ENCODE peak calls at places on chromosome 4, in seven cellular contexts. H is right cardiac atrium, S is aorta, B is sigmoid colon, W is hepatocyte, O is colonic mucosa, T is WERI-Rb-1. Z is an unnamed sample.

GRCh38 chr4:123856689-123857545 is 460.3 kb downstream of the SPRY1 start:
- DNase-seq in H (peak), S (peak), T (peak), B (no peak), O (peak), W (peak), Z (no peak)

GRCh38 chr4:139973611-139974010 is 180.4 kb downstream of the MAML3 start:
- DNase-seq in O (no peak), B (no peak), S (no peak), T (no peak), W (no peak), H (no peak), Z (no peak)

GRCh38 chr4:145867416-145867815 is 71.2 kb downstream of the ZNF827 start:
- DNase-seq in T (no peak), S (no peak), B (no peak), H (no peak), W (no peak), O (no peak), Z (no peak)

GRCh38 chr4:8391071-8391470 is 49.5 kb downstream of the ACOX3 start:
- DNase-seq in T (no peak), O (no peak), S (no peak), H (no peak), B (no peak), W (no peak), Z (no peak)

GRCh38 chr4:89283226-89283974 is 24.2 kb downstream of the GPRIN3 start:
- DNase-seq in W (peak), T (no peak), S (no peak), H (no peak), O (peak), B (no peak), Z (peak)

GRCh38 chr4:38967260-38968095 is 64.7 kb downstream of the TMEM156 start:
- DNase-seq in T (no peak), O (no peak), W (peak), H (no peak), S (no peak), B (no peak), Z (no peak)

GRCh38 chr4:161714022-161714751 is 449.6 kb downstream of the FSTL5 start:
- DNase-seq in H (no peak), S (no peak), W (no peak), O (no peak), B (no peak), T (peak), Z (no peak)

GRCh38 chr4:52051213-52051614 is at the start of gene SPATA18:
- DNase-seq in S (peak), W (peak), H (peak), T (peak), O (peak), B (peak), Z (peak)

GRCh38 chr4:158035662-158036195 is 137.1 kb downstream of the GASK1B start:
- DNase-seq in T (no peak), W (no peak), H (no peak), O (no peak), B (no peak), S (no peak), Z (no peak)

GRCh38 chr4:156137971-156138581 is 184.4 kb upstream of the CTSO start:
- DNase-seq in W (no peak), S (no peak), H (no peak), O (no peak), B (no peak), T (no peak), Z (no peak)

GRCh38 chr4:185305979-185306442 is 89.7 kb downstream of the LRP2BP start:
- DNase-seq in O (no peak), B (no peak), S (no peak), H (no peak), W (no peak), T (no peak), Z (no peak)

GRCh38 chr4:27692098-27692679 is 831.5 kb downstream of the STIM2 start:
- DNase-seq in H (no peak), W (peak), S (no peak), B (no peak), T (peak), O (no peak), Z (no peak)
- H3K4me3 ChIP-seq in H (no peak), W (no peak), S (no peak), B (no peak), T (no peak), O (no peak), Z (no peak)

DNA sequence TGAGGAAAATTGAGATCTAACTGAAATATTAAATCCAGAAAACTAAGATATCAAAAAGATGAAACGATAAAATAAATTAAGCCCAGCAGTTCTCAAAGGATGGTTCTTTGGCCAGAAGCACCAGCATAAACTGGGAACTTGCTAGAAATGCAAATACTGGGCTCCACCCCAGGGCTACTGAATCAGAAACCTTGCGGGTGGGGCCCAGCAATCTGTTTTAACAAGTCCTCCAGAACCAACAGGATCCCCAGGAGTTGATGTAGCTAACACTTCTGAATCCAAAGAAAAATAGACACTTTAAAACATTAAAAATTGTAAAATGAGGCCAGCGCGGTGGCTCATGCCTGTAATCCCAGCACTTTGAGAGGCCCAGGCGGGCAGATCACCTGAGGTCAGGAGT is 14.1 kb upstream of the TMEM154 start:
- DNase-seq in T (no peak), H (no peak), S (no peak), W (no peak), B (no peak), O (no peak), Z (no peak)
- H3K27ac ChIP-seq in T (no peak), H (no peak), S (no peak), W (no peak), B (no peak), O (no peak), Z (no peak)

GRCh38 chr4:88230953-88231835 is 53.2 kb downstream of the PPM1K start:
- DNase-seq in B (no peak), H (no peak), T (no peak), W (no peak), O (no peak), S (no peak), Z (no peak)
- H3K4me3 ChIP-seq in B (peak), H (peak), T (no peak), W (no peak), O (no peak), S (peak), Z (peak)

DNA sequence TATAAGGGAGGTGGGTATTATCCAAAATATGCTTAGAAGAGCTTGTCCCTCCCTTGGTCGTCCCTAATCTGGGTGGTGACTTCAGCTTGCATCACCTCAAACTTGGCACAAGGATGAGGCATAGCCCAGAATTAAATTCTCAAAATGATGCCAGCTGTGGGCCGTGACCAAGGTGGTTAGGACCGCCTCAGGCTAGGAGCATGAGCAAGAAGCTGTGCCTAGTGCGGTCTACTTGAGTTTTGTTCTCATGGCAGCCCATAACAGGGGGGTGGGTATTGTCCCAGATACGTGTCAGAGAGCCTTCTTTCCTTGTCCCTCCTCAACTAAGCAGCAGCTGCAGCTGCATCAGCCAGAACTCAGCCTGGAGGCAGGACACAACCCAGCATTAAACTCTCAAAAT is 2620.0 kb downstream of the PCDH7 start:
- DNase-seq in S (no peak), H (no peak), O (no peak), W (no peak), T (no peak), B (no peak), Z (no peak)
- H3K27ac ChIP-seq in S (no peak), H (no peak), O (no peak), W (no peak), T (no peak), B (no peak), Z (no peak)

DNA sequence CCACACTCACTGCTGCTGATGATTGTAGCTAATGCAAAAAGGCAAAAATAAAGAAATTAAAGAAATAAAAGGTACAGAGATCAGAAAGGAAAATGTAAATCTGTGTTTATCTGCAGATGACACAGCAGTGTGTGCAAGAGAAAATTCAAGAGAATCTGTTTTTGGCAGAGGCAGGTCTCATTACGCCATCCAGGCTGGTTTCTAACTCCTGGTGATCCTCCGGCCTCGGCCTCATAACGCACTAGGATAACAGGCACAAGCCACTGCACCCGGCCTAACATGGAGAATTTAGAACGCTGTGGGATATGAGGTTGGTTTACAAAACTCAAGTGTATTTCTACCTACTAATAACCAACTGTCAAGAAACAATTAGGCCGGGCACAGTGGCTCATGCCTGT is 29.4 kb downstream of the CTBP1 start:
- DNase-seq in B (no peak), O (no peak), T (no peak), H (no peak), S (no peak), W (no peak), Z (no peak)
- H3K4me3 ChIP-seq in B (no peak), O (no peak), T (no peak), H (no peak), S (no peak), W (no peak), Z (no peak)

GRCh38 chr4:4781936-4782754 is 77.3 kb upstream of the MSX1 start:
- DNase-seq in S (no peak), H (no peak), W (no peak), T (no peak), B (no peak), O (no peak), Z (no peak)
- H3K27ac ChIP-seq in S (no peak), H (no peak), W (peak), T (no peak), B (no peak), O (no peak), Z (no peak)

DNA sequence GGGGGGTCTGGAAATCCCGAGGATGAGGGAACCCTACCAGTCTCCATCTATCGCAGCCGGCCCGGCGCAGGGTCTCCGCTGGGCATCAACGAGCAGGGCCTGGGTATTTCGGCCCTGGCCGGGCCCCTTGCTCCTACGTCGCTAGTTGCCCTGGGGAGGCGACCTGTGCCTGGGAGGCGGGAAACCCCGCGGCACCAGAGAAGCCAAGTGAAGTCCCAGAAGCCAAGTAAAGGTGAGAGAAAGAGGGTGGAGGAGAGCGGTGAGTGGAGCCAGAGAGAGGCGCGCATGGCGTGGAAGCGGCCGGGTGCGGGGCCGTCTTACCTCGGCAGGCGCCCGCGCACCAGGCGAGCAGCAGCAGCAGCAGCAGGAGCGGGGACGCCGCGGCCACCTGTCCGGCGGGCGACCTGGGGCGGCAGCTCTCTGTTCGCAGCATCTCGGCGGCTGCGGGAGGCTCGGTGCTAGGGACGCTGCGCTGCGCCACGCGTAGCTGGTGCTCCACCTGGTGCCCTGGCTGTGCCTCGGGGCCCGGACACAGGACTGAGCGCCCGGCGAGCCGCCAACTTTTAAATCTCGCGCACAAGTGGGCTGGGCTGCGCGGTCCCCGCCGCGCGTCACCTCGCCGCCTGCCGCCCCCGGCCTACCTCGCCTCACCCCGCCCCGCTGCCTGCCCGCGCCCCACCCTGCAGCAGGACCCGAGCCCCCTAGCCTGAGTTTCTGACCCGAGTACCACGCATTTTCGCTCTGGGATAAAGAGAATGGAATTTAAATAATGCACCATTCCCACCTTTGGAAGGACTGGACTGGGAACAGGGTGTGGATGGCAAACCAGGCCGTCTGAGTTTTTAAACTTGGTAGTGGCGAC is at the start of gene NMU:
- DNase-seq in S (peak), T (peak), H (peak), W (peak), B (no peak), O (peak), Z (peak)
- H3K4me3 ChIP-seq in S (no peak), T (peak), H (peak), W (peak), B (peak), O (peak), Z (peak)